ENCODE peak calls at places on chromosomes 4 and X, in seven cellular contexts. H is SK-N-SH, U is HepG2, X is K562, S is GM12878, A is HCT116, Q is H1. D is an unnamed sample. For H3K36me3, the result is how much of the 10 kb centered on the place peaks cover.

GRCh38 chr4:184320630-184321029 is 103.0 kb upstream of the ENPP6 start:
- DNase-seq in H (no peak), U (no peak), X (no peak), S (no peak), A (no peak), Q (no peak), D (no peak)

GRCh38 chrX:16771483-16772398 is 14.5 kb upstream of the TXLNG start:
- DNase-seq in H (peak), U (peak), X (peak), S (no peak), A (peak), Q (no peak), D (peak)

GRCh38 chr4:2925496-2925895 is 37.7 kb downstream of the NOP14 start:
- DNase-seq in H (no peak), U (no peak), X (no peak), S (no peak), A (no peak), Q (no peak), D (no peak)

GRCh38 chrX:74351760-74352159 is 47.8 kb downstream of the ZCCHC13 start:
- DNase-seq in H (no peak), U (no peak), X (no peak), S (no peak), A (no peak), Q (no peak), D (no peak)

GRCh38 chrX:103498786-103499185 is 20.5 kb downstream of the RAB40A start:
- DNase-seq in H (no peak), U (no peak), X (no peak), S (no peak), A (no peak), Q (no peak), D (no peak)

GRCh38 chrX:92231391-92231790 is 452.2 kb downstream of the PCDH11X start:
- DNase-seq in H (no peak), U (no peak), X (no peak), S (no peak), A (no peak), Q (no peak), D (no peak)

GRCh38 chrX:129731228-129731627 is 7.6 kb upstream of the XPNPEP2 start:
- DNase-seq in H (no peak), U (no peak), X (no peak), S (no peak), A (no peak), Q (no peak), D (no peak)

GRCh38 chr4:30763337-30763736 is 43.2 kb downstream of the PCDH7 start:
- DNase-seq in H (no peak), U (no peak), X (no peak), S (no peak), A (no peak), Q (no peak), D (no peak)

GRCh38 chr4:102151696-102152095 is 193.6 kb downstream of the SLC39A8 start:
- DNase-seq in H (peak), U (no peak), X (no peak), S (no peak), A (no peak), Q (no peak), D (no peak)

GRCh38 chr4:41454393-41454792 is 83.6 kb upstream of the LIMCH1 start:
- DNase-seq in H (no peak), U (no peak), X (no peak), S (no peak), A (no peak), Q (no peak), D (no peak)

GRCh38 chrX:154458116-154458953 is at the start of gene PLXNA3:
- DNase-seq in H (peak), U (no peak), X (peak), S (no peak), A (no peak), Q (no peak), D (no peak)

GRCh38 chr4:140092094-140092820 is 61.7 kb downstream of the MAML3 start:
- DNase-seq in H (peak), U (no peak), X (no peak), S (no peak), A (no peak), Q (peak), D (peak)

GRCh38 chr4:146165840-146166239 is 9.7 kb upstream of the LSM6 start:
- DNase-seq in H (no peak), U (no peak), X (no peak), S (no peak), A (no peak), Q (no peak), D (no peak)
- TF ChIP-seq YY1 in H (no peak), U (no peak), X (no peak), S (no peak), A (no peak), Q (no peak), D (no peak)

DNA sequence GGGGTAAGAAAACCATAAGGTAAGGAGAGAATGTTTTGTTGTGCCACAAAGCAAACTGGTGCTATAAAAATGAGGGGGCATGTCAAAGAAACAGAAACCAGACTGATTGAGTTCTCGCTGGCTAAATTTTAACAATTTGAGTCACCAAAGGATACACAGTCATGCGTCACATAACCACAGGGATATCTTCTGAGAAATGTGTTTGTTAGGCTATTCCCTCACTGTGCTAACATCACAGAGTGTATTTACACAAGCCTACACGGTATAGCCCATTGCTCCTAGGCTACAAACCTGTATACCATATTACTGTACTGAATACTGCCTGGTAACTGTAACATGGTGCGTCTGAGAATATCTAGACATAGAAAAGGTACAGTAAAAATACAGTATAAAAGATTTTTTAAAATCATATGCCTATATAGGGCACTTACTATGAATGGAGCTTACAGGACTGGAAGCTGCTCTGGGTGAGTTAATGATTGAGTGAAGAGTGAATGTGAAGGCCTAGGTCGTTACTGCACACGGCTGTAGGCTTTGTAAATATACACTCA is 50.1 kb downstream of the FBXW7 start:
- DNase-seq in H (no peak), U (peak), X (no peak), S (peak), A (no peak), Q (no peak), D (no peak)
- H3K9ac ChIP-seq in H (peak), U (peak), X (no peak), S (no peak), A (no peak), Q (no peak), D (no peak)

GRCh38 chrX:132209527-132209926 is 9.7 kb downstream of the RAP2C start:
- DNase-seq in H (no peak), U (no peak), X (no peak), S (no peak), A (no peak), Q (no peak), D (no peak)

GRCh38 chrX:132207996-132208395 is 11.3 kb downstream of the RAP2C start:
- DNase-seq in H (no peak), U (no peak), X (no peak), S (no peak), A (no peak), Q (no peak), D (no peak)

GRCh38 chrX:132204629-132205028 is 14.6 kb downstream of the RAP2C start:
- DNase-seq in H (no peak), U (no peak), X (no peak), S (no peak), A (no peak), Q (no peak), D (no peak)

GRCh38 chrX:132208422-132208821 is 10.8 kb downstream of the RAP2C start:
- DNase-seq in H (no peak), U (no peak), X (no peak), S (no peak), A (no peak), Q (no peak), D (no peak)

GRCh38 chrX:132206259-132206658 is 13.0 kb downstream of the RAP2C start:
- DNase-seq in H (no peak), U (no peak), X (no peak), S (no peak), A (no peak), Q (no peak), D (no peak)
- H3K36me3 ChIP-seq in H (half or more), U (under half), X (half or more), S (under half), A (under half), Q (under half), D (under half)

DNA sequence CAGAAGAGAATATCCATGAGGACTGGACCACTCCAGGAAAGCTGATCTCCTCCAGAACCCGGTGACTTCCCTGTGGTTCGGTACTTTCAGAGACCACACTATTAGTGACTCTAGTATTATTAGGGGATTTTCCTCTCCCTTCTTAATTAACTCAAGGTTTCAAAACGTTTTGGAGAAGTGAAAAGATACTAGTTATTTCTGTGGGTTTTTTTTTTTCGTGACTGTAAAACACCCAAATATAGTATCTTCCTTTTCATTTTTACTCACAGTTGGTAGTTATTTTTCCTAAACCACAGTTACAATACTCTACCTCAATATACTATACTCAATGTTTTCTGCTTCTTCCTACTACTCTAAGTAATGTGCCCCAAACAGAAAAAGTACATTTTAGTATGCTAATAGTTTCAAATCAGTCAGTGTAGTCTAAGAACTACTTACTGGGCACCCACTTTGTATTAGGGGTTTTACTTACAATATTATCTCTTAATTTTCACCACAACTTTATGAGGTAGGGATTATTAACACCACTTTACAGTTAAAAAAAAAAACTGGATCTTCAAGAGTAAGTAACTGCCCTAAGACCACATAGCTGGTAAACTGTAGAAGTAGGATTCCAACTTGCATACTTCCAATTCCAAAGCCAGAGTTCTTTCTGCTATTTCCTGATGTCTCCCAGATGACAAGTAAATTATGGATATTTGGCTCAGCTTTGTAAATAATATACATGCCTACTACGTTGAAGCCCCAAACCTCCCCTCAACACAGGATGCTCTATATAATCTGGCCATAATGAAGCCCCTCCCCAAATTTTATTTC is 45.0 kb downstream of the SLC9A7 start:
- DNase-seq in H (no peak), U (no peak), X (no peak), S (peak), A (no peak), Q (no peak), D (no peak)
- TF ChIP-seq YY1 in H (no peak), U (no peak), X (no peak), S (no peak), A (no peak), Q (no peak), D (no peak)

GRCh38 chr4:79663865-79664264 is 255.8 kb upstream of the GK2 start:
- DNase-seq in H (no peak), U (no peak), X (no peak), S (no peak), A (no peak), Q (no peak), D (no peak)
- H3K9ac ChIP-seq in H (no peak), U (no peak), X (no peak), S (no peak), A (no peak), Q (no peak), D (no peak)

DNA sequence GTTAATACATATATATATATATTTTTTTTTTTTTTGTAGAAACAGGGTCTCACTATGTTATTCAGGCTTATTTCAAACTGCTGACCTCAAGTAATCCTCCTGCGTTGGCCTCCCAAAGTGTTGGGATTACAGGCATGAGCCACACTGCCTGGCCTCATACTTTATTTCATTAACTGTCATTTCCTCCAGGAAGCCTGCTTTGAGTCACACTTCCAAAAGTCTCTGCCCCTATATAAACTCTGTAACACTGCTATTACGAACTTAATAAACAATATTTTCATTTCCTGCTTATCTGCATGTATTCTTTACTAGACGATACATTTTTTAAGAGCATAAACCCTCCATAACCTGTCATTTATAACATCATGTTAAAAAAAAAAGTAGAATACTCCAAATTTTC is 167.2 kb downstream of the WDFY3 start:
- DNase-seq in H (no peak), U (no peak), X (no peak), S (no peak), A (no peak), Q (no peak), D (no peak)
- H3K36me3 ChIP-seq in H (half or more), U (under half), X (under half), S (under half), A (under half), Q (under half), D (under half)

GRCh38 chr4:7761720-7762119 is 177.9 kb downstream of the AFAP1 start:
- DNase-seq in H (peak), U (peak), X (peak), S (no peak), A (peak), Q (peak), D (peak)
- TF ChIP-seq YY1 in H (no peak), U (no peak), X (no peak), S (peak), A (no peak), Q (no peak), D (no peak)

GRCh38 chrX:24694825-24695224 is 1.1 kb downstream of the POLA1 start:
- DNase-seq in H (no peak), U (no peak), X (no peak), S (no peak), A (no peak), Q (no peak), D (no peak)

GRCh38 chrX:24692305-24692704 is 1.4 kb upstream of the POLA1 start:
- DNase-seq in H (no peak), U (no peak), X (no peak), S (no peak), A (no peak), Q (no peak), D (no peak)

GRCh38 chrX:24693453-24694202 is at the start of gene POLA1:
- DNase-seq in H (peak), U (peak), X (peak), S (peak), A (peak), Q (peak), D (peak)

DNA sequence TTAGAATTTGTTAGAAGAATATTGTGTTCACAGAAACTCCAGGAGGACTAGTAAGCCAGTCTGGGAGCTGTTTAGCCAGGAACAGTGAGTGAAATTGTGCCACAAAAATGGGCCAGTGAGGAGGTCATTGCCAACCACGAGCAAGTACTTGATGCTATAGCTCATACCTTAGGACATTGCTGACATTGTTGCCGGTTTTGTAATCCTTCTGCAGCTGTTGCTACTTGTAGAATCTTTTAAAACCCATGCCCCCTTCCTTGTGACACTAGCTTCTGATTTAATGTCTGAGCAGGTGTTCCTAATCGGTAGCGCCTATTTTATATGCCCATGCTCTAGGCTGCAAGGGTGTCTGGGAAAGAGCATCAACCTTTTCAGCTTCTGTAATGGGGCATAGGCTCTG is 2.5 kb downstream of the POLA1 start:
- DNase-seq in H (no peak), U (no peak), X (no peak), S (no peak), A (no peak), Q (no peak), D (no peak)
- H3K9ac ChIP-seq in H (no peak), U (no peak), X (no peak), S (no peak), A (no peak), Q (no peak), D (no peak)

D was measured in NT2/D1.